ENCODE peak calls at places on chromosomes 7 and 10, in ten cellular contexts. P is HEK293T; V is choroid plexus epithelial cell; H is stimulated activated CD4-positive, alpha-beta T cell treated with anti-CD3 and anti-CD28 coated beads, Interleukin-12 subunit alpha, Interleukin-12 subunit beta, amount 100 ng/mL, for 4 hours; N is activated effector memory CD4-positive, alpha-beta T cell treated with anti-CD3 and anti-CD28 coated beads, Interleukin-2, amount 50 U/mL, for 16 hours; C is retinal pigment epithelial cell; L is COLO829; A is T follicular helper cell; J is NCI-H526 treated with DMSO at 0.1 percent for 48 hours; Z is cardiac muscle cell. Q is an unnamed sample.

GRCh38 chr10:16481052-16481728 is 40.5 kb downstream of the C1QL3 start:
- DNase-seq in P (no peak), V (no peak), H (no peak), N (no peak), C (no peak), L (no peak), A (no peak), J (no peak), Z (peak), Q (no peak)

GRCh38 chr10:3568392-3568791 is 216.6 kb downstream of the KLF6 start:
- DNase-seq in P (no peak), V (no peak), H (no peak), N (no peak), C (no peak), L (no peak), A (no peak), J (no peak), Z (no peak), Q (no peak)

GRCh38 chr10:63605568-63605967 is 84.4 kb downstream of the REEP3 start:
- DNase-seq in P (no peak), V (peak), H (no peak), N (no peak), C (no peak), L (peak), A (no peak), J (peak), Z (no peak), Q (no peak)

GRCh38 chr10:33706746-33707145 is 372.3 kb upstream of the NRP1 start:
- DNase-seq in P (no peak), V (peak), H (no peak), N (no peak), C (no peak), L (no peak), A (no peak), J (no peak), Z (peak), Q (no peak)

GRCh38 chr10:8596929-8597472 is 542.5 kb downstream of the GATA3 start:
- DNase-seq in P (no peak), V (no peak), H (no peak), N (no peak), C (no peak), L (no peak), A (no peak), J (no peak), Z (no peak), Q (no peak)

GRCh38 chr7:131521651-131522163 is 34.7 kb downstream of the PODXL start:
- DNase-seq in P (no peak), V (no peak), H (no peak), N (peak), C (peak), L (no peak), A (no peak), J (no peak), Z (no peak), Q (no peak)

GRCh38 chr10:118590334-118590733 is 5.1 kb downstream of the PRLHR start:
- DNase-seq in P (no peak), V (peak), H (no peak), N (no peak), C (peak), L (no peak), A (no peak), J (peak), Z (peak), Q (no peak)

GRCh38 chr10:63711866-63712716 is 190.9 kb downstream of the REEP3 start:
- DNase-seq in P (no peak), V (peak), H (no peak), N (no peak), C (peak), L (peak), A (no peak), J (no peak), Z (peak), Q (peak)

GRCh38 chr7:100942038-100942774 is 7.1 kb upstream of the MUC3A start:
- DNase-seq in P (no peak), V (no peak), H (no peak), N (no peak), C (no peak), L (no peak), A (no peak), J (no peak), Z (no peak), Q (peak)

GRCh38 chr7:38385682-38386081 is 112.2 kb upstream of the TARP start:
- DNase-seq in P (no peak), V (no peak), H (no peak), N (no peak), C (no peak), L (no peak), A (no peak), J (no peak), Z (no peak), Q (no peak)

GRCh38 chr7:51269911-51270310 is 46.7 kb downstream of the COBL start:
- DNase-seq in P (no peak), V (no peak), H (no peak), N (no peak), C (no peak), L (no peak), A (no peak), J (no peak), Z (no peak), Q (no peak)

Q was measured in Panc1.